ENCODE peak calls at places on chromosome 2, in four cellular contexts. S is upper lobe of right lung; H is CD8-positive, alpha-beta memory T cell; M is Peyer's patch. L is an unnamed sample. For H3K36me3, the result is how much of the 10 kb centered on the place peaks cover.

GRCh38 chr2:62672601-62673000 is 32.9 kb upstream of the EHBP1 start:
- DNase-seq in S (no peak), H (no peak), M (no peak), L (no peak)

GRCh38 chr2:205701509-205701908 is 19.2 kb downstream of the NRP2 start:
- DNase-seq in S (no peak), H (no peak), M (no peak), L (no peak)

GRCh38 chr2:42964444-42965081 is 172.2 kb upstream of the HAAO start:
- DNase-seq in S (no peak), H (no peak), M (no peak), L (no peak)

GRCh38 chr2:183359867-183360266 is 235.6 kb downstream of the NUP35 start:
- DNase-seq in S (no peak), H (no peak), M (no peak), L (no peak)

GRCh38 chr2:3200420-3200939 is 177.1 kb downstream of the EIPR1 start:
- DNase-seq in S (no peak), H (no peak), M (no peak), L (no peak)

GRCh38 chr2:226581661-226582060 is 218.0 kb downstream of the IRS1 start:
- DNase-seq in S (no peak), H (no peak), M (no peak), L (no peak)

GRCh38 chr2:98093611-98094010 is 6.6 kb downstream of the VWA3B start:
- DNase-seq in S (no peak), H (no peak), M (no peak), L (no peak)

GRCh38 chr2:59684101-59684770 is 869.2 kb downstream of the BCL11A start:
- DNase-seq in S (no peak), H (no peak), M (no peak), L (no peak)

GRCh38 chr2:127575185-127575765 is 39.8 kb downstream of the MYO7B start:
- DNase-seq in S (no peak), H (no peak), M (no peak), L (peak)

GRCh38 chr2:66771359-66771978 is 336.5 kb downstream of the MEIS1 start:
- DNase-seq in S (no peak), H (no peak), M (no peak), L (no peak)

GRCh38 chr2:239179851-239180371 is 220.9 kb downstream of the HDAC4 start:
- DNase-seq in S (peak), H (no peak), M (peak), L (no peak)

GRCh38 chr2:218852911-218853667 is 6.5 kb upstream of the WNT6 start:
- DNase-seq in S (peak), H (peak), M (no peak), L (peak)

GRCh38 chr2:74502720-74503505 is 3.5 kb upstream of the LBX2 start:
- DNase-seq in S (peak), H (no peak), M (peak), L (no peak)

GRCh38 chr2:204483497-204484164 is 61.6 kb upstream of the PARD3B start:
- DNase-seq in S (no peak), H (no peak), M (no peak), L (no peak)

GRCh38 chr2:76009484-76009883 is 298.8 kb upstream of the GCFC2 start:
- DNase-seq in S (no peak), H (no peak), M (no peak), L (no peak)

GRCh38 chr2:58700621-58701020 is 459.5 kb upstream of the FANCL start:
- DNase-seq in S (no peak), H (no peak), M (no peak), L (no peak)

GRCh38 chr2:160603771-160604510 is 110.3 kb upstream of the RBMS1 start:
- DNase-seq in S (no peak), H (no peak), M (no peak), L (no peak)

GRCh38 chr2:50995610-50996009 is 36.3 kb downstream of the NRXN1 start:
- DNase-seq in S (no peak), H (no peak), M (no peak), L (no peak)

DNA sequence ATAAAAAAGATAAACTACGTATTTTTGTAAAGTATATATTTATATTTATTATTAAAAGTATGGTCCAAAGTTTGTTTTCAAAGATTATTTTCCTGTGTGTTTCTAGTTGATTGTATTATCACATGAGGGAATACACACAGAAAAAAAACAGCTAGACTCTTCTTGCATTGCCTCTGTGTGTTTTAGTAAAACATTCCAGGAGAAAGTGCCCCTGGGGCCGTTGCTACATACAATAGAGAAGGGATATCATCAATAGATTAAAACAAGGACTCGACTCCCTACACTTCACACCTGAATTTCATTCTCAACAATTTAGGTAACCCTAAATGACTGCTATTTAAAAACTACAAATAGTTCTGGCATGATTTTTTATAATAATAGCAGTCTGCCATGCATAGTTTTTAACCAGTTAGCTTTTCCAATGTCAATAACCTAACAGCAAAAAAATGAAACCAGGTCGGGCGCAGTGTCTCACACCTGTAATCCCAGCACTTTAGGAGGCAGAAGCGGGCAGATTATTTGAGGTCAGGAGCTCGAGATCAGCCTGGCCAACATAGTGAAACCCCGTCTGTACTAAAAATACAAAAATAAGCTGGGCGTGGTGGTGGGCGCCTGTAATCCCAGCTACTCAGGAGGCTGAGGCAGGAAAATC is 171.3 kb downstream of the DNAH6 start:
- DNase-seq in S (no peak), H (no peak), M (no peak), L (no peak)
- H3K4me3 ChIP-seq in S (no peak), H (no peak), M (no peak), L (no peak)

DNA sequence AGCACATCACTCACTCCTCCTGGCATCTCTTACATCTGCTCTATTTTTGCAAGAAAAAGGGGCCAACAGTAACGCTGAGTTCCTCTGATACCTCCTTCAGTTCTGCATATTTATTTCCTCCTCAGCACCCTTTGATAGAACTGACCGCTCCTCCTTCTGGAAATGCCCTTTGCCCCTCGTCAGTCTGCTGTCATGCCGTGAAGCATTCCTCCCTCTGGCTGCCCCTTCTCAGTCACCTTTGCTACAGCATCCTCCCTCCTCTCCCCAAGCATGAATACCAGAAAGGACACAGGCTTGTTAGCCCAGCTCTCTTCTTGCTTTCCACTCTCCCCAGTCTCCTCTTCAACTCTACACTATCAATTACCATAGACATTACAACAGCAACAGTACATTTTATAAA is 135.4 kb downstream of the NBAS start:
- DNase-seq in S (no peak), H (no peak), M (peak), L (no peak)
- H3K27ac ChIP-seq in S (no peak), H (no peak), M (no peak), L (no peak)

GRCh38 chr2:69535739-69536374 is 98.6 kb upstream of the NFU1 start:
- DNase-seq in S (no peak), H (no peak), M (no peak), L (peak)

GRCh38 chr2:69538872-69539548 is 101.8 kb upstream of the NFU1 start:
- DNase-seq in S (no peak), H (no peak), M (no peak), L (no peak)

GRCh38 chr2:69539549-69539908 is 102.3 kb upstream of the NFU1 start:
- DNase-seq in S (no peak), H (no peak), M (no peak), L (no peak)

DNA sequence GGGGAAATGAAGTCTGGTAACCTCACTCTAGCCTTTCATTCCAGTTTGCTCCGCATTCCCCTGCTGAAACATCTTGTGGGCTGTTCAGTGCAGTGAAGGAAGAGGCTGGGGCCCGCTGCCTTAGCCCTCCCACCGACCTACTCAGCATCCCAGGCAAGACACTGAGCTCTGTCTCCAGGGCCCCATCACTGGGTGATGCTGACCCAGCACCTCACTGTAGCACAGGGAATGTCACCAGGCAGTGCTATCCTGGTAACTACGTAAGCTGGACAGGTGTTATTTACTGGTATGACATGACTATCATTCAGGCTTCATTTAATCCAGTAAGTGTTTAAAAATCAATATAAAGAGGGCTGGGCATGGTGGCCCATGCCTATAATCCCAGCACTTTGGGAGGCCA is 101.0 kb upstream of the NFU1 start:
- DNase-seq in S (no peak), H (no peak), M (no peak), L (no peak)
- H3K36me3 ChIP-seq in S (under half), H (half or more), M (under half), L (half or more)

GRCh38 chr2:201887851-201888451 is 81.6 kb downstream of the CDK15 start:
- DNase-seq in S (no peak), H (no peak), M (no peak), L (no peak)
- H3K4me3 ChIP-seq in S (peak), H (no peak), M (no peak), L (no peak)

DNA sequence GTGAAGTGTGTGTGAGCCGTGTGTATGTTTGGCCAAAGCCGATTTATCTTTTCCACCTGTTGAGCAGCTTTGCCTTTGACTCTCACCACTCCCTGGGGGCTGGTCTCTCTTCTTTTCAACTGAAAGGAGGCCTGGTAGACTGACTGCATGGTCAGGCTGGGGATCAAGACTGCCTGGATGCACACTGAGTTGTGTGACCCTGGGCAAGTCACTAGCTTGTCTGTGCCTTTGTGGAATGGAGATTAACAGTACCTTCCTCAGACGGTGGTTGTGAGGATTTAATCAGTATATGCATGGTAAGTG is 85.5 kb downstream of the TANC1 start:
- DNase-seq in S (no peak), H (no peak), M (no peak), L (no peak)
- H3K27ac ChIP-seq in S (no peak), H (no peak), M (no peak), L (no peak)

GRCh38 chr2:28948160-28948559 is 32.9 kb upstream of the TOGARAM2 start:
- DNase-seq in S (no peak), H (no peak), M (no peak), L (no peak)
- H3K36me3 ChIP-seq in S (half or more), H (under half), M (under half), L (half or more)

GRCh38 chr2:188326290-188326668 is 34.6 kb downstream of the GULP1 start:
- DNase-seq in S (no peak), H (no peak), M (no peak), L (no peak)

GRCh38 chr2:188326669-188327301 is 35.1 kb downstream of the GULP1 start:
- DNase-seq in S (no peak), H (no peak), M (no peak), L (no peak)

GRCh38 chr2:188320861-188321260 is 29.2 kb downstream of the GULP1 start:
- DNase-seq in S (no peak), H (no peak), M (no peak), L (no peak)

GRCh38 chr2:188322569-188323531 is 31.2 kb downstream of the GULP1 start:
- DNase-seq in S (no peak), H (no peak), M (no peak), L (no peak)

DNA sequence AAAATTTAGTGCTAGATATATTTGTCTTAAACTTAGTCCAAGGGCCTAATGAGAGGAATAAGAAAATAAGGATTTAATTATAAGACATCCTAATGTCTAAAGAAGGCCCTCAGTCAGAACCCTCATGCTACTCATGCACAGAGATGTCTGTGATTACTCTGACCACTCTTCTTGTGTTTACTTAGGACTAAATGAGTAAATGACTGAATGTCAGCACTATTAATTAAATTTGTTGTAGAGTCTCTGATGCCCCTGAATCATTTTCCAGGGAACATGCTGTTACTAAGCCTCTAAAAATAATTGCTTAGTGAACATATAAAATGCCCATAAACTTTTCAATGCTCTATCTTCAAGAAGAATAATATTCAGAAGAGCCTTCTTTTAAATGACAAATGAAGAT is 32.4 kb downstream of the GULP1 start:
- DNase-seq in S (no peak), H (no peak), M (no peak), L (no peak)
- H3K4me3 ChIP-seq in S (no peak), H (no peak), M (no peak), L (no peak)

DNA sequence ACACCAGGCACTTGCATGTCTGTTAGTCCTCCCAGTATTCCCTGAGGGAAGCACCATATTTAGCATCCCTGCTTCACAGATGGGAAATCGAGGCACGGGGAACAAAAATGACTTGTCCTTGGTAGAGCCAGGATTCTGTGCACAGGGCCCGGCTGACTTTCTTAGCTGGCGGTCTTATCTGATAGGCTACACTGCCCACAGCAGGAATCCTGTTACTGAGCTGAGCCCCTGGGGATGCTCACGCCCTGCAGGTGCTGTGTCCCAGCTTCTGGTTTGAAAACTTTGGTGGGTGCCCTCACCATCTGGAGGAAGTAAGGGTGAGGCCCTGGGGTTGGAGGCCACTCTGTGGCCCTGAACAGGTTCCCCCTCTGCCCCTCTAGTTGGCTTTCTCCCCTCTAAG is 68.4 kb upstream of the MCFD2 start:
- DNase-seq in S (no peak), H (no peak), M (no peak), L (no peak)
- H3K27ac ChIP-seq in S (peak), H (no peak), M (peak), L (peak)

DNA sequence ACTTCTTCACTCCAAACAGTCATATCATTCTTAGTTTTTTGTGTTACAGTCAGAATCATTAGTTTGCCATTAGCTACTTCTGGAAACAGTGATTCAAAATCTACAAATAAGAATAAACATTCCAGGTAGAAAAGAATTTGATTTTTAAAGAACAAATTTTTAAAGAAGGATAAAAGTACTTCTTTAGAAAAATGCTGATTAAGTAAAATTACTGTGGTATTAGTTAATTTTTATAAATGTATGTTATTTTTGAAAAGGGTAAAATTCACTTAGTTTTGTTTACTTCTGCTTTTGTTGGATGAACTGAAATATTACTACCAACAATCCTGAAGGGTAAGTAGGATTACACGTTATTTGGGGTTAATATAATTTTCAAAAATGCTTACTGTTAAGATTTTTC is 11.8 kb downstream of the MMADHC start:
- DNase-seq in S (no peak), H (no peak), M (no peak), L (no peak)
- H3K36me3 ChIP-seq in S (half or more), H (half or more), M (under half), L (half or more)